ENCODE peak calls at places on chromosomes 3 and 15, in ten cellular contexts. B is testis, D is lower lobe of right lung, M is BE2C, J is pancreas, Q is astrocyte of the spinal cord, E is BJ, G is ovary, T is endothelial cell, A is GM06990. S is an unnamed sample.

GRCh38 chr3:122560680-122561079 is 3.4 kb downstream of the PARP9 start:
- DNase-seq in B (peak), D (no peak), M (peak), J (peak), Q (peak), E (no peak), G (no peak), T (peak), A (peak), S (no peak)

GRCh38 chr3:7924228-7924627 is 577.4 kb upstream of the LMCD1 start:
- DNase-seq in B (no peak), D (no peak), M (no peak), J (no peak), Q (no peak), E (no peak), G (no peak), T (no peak), A (no peak), S (no peak)

GRCh38 chr3:192237992-192238608 is 489.2 kb downstream of the FGF12 start:
- DNase-seq in B (no peak), D (no peak), M (no peak), J (no peak), Q (no peak), E (no peak), G (no peak), T (peak), A (no peak), S (no peak)

GRCh38 chr3:38039101-38039898 is at the start of gene DLEC1:
- DNase-seq in B (peak), D (peak), M (peak), J (no peak), Q (peak), E (no peak), G (peak), T (peak), A (peak), S (peak)

GRCh38 chr3:193061157-193061556 is 143.5 kb upstream of the MB21D2 start:
- DNase-seq in B (no peak), D (no peak), M (no peak), J (no peak), Q (no peak), E (no peak), G (no peak), T (no peak), A (no peak), S (no peak)

GRCh38 chr3:105997800-105998526 is 129.2 kb upstream of the CBLB start:
- DNase-seq in B (no peak), D (peak), M (no peak), J (no peak), Q (peak), E (peak), G (no peak), T (no peak), A (no peak), S (peak)

GRCh38 chr15:33204087-33204486 is 9.6 kb upstream of the FMN1 start:
- DNase-seq in B (no peak), D (no peak), M (no peak), J (no peak), Q (no peak), E (no peak), G (no peak), T (no peak), A (no peak), S (no peak)

GRCh38 chr3:15345051-15345607 is 12.7 kb upstream of the SH3BP5 start:
- DNase-seq in B (no peak), D (no peak), M (no peak), J (peak), Q (no peak), E (no peak), G (no peak), T (no peak), A (peak), S (no peak)

GRCh38 chr15:55389276-55389631 is 18.9 kb downstream of the CCPG1 start:
- DNase-seq in B (no peak), D (no peak), M (no peak), J (no peak), Q (peak), E (no peak), G (no peak), T (no peak), A (no peak), S (no peak)

GRCh38 chr15:82043726-82044372 is 2.0 kb downstream of the MEX3B start:
- DNase-seq in B (no peak), D (peak), M (no peak), J (no peak), Q (no peak), E (no peak), G (peak), T (peak), A (peak), S (peak)

GRCh38 chr15:82040862-82041261 is 5.0 kb downstream of the MEX3B start:
- DNase-seq in B (peak), D (no peak), M (peak), J (no peak), Q (no peak), E (no peak), G (no peak), T (no peak), A (no peak), S (no peak)

GRCh38 chr15:82045179-82045891 is 483 bp downstream of the MEX3B start:
- DNase-seq in B (peak), D (peak), M (peak), J (no peak), Q (peak), E (no peak), G (peak), T (peak), A (peak), S (peak)

GRCh38 chr15:82044373-82045178 is 1.2 kb downstream of the MEX3B start:
- DNase-seq in B (peak), D (peak), M (peak), J (no peak), Q (peak), E (no peak), G (peak), T (peak), A (peak), S (peak)

GRCh38 chr15:82043130-82043673 is 2.6 kb downstream of the MEX3B start:
- DNase-seq in B (peak), D (no peak), M (peak), J (no peak), Q (no peak), E (no peak), G (no peak), T (no peak), A (peak), S (no peak)
- TF ChIP-seq CTCF in B (no peak), D (no peak), M (no peak), J (no peak), Q (no peak), E (no peak), G (no peak), T (no peak), A (no peak), S (no peak)

DNA sequence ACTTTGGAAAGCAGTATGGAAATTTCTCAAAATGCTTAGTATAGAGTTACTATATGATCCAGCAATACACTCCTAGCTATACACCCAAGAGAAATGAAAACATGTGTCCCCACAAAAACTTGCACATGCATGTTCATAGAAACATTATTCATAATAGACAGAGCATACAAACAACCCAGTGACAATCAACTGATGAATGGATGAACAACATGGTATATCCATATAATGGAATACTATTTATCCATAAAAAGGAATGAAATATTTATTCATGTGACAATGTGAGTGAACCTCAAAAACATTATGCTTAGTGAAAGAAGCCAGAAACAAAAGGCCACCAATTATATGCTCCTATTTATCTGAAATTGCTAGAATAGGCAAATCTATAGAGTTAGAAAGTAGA is 6.7 kb downstream of the MYH15 start:
- DNase-seq in B (no peak), D (no peak), M (no peak), J (no peak), Q (no peak), E (no peak), G (no peak), T (no peak), A (no peak), S (no peak)
- TF ChIP-seq CTCF in B (no peak), D (no peak), M (no peak), J (no peak), Q (no peak), E (no peak), G (no peak), T (no peak), A (no peak), S (no peak)

GRCh38 chr3:10263549-10264363 is 15.5 kb downstream of the TATDN2 start:
- DNase-seq in B (peak), D (no peak), M (peak), J (no peak), Q (peak), E (no peak), G (peak), T (peak), A (peak), S (no peak)
- TF ChIP-seq CTCF in B (peak), D (peak), M (peak), J (no peak), Q (peak), E (peak), G (peak), T (peak), A (peak), S (peak)

GRCh38 chr15:57797608-57798267 is 91.2 kb downstream of the POLR2M start:
- DNase-seq in B (no peak), D (no peak), M (no peak), J (no peak), Q (no peak), E (no peak), G (no peak), T (no peak), A (no peak), S (no peak)
- TF ChIP-seq CTCF in B (no peak), D (no peak), M (no peak), J (no peak), Q (no peak), E (no peak), G (no peak), T (no peak), A (no peak), S (no peak)

DNA sequence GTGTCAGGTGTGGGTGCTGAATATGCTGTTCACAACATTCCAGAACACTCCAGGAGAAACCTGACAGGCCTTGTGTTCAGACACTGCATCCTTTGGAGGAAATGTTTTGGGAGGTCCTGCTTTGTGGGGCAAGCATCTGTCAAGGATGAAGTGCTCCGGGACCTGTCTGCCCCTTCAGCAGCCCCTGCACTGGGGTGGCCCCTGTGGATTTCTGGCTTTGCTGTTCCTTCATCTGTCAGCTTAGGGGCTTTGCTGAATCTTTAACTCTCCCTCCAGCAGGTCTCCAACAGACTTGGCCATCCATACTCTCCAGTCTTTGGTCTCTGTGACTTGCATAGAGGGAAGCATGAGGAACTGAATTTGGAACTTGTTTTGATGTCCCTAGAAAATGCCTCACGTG is 3.1 kb downstream of the PRR23E start:
- DNase-seq in B (no peak), D (no peak), M (no peak), J (no peak), Q (no peak), E (no peak), G (no peak), T (no peak), A (no peak), S (no peak)
- TF ChIP-seq CTCF in B (no peak), D (no peak), M (no peak), J (no peak), Q (no peak), E (no peak), G (no peak), T (no peak), A (no peak), S (no peak)

S was measured in dorsolateral prefrontal cortex.